ENCODE peak calls at places on chromosomes 2 and 18, in four cellular contexts. X is heart left ventricle, F is endothelial cell, Q is IMR-90. D is an unnamed sample.
A peak's percentile ranks its signal among the peaks of the same experiment; 100 is the strongest.

GRCh38 chr2:240425236-240425615 is 10.2 kb upstream of the GPC1 start:
- DNase-seq in Q (no peak), X (no peak), F (no peak), D (no peak)

GRCh38 chr2:151523825-151524224 is 114.1 kb downstream of the RIF1 start:
- DNase-seq in Q (peak; percentile 29), F (no peak), X (no peak), D (no peak)

GRCh38 chr2:44150473-44150872 is 18.2 kb upstream of the PPM1B start:
- DNase-seq in F (no peak), X (no peak), Q (no peak), D (no peak)

GRCh38 chr2:10891391-10891790 is 20.3 kb upstream of the KCNF1 start:
- DNase-seq in F (no peak), X (no peak), Q (no peak), D (no peak)

GRCh38 chr2:223674998-223675609 is 72.9 kb upstream of the SCG2 start:
- DNase-seq in F (peak; percentile 27), Q (peak; percentile 54), X (no peak), D (no peak)

GRCh38 chr2:8853406-8853805 is 16.0 kb upstream of the KIDINS220 start:
- DNase-seq in Q (no peak), F (no peak), X (no peak), D (no peak)

GRCh38 chr2:25453199-25453903 is 111.6 kb upstream of the DNMT3A start:
- DNase-seq in X (no peak), Q (peak; percentile 10), F (no peak), D (no peak)

GRCh38 chr18:54717673-54718435 is 110.4 kb upstream of the RAB27B start:
- DNase-seq in X (no peak), F (peak; percentile 19), Q (no peak), D (no peak)

GRCh38 chr2:135587958-135588357 is 56.7 kb downstream of the R3HDM1 start:
- DNase-seq in X (no peak), Q (no peak), F (no peak), D (no peak)

GRCh38 chr2:6909431-6910385 is 7.5 kb upstream of the RNF144A start:
- DNase-seq in F (no peak), Q (no peak), X (no peak), D (no peak)

GRCh38 chr2:172311921-172312345 is 115.5 kb upstream of the ITGA6 start:
- DNase-seq in Q (no peak), F (no peak), X (peak; percentile 49), D (no peak)

GRCh38 chr2:141554810-141555209 is 576.0 kb downstream of the LRP1B start:
- DNase-seq in Q (peak; percentile 55), X (no peak), F (peak; percentile 25), D (peak; percentile 41)

GRCh38 chr2:29749041-29749440 is 172.3 kb downstream of the ALK start:
- DNase-seq in Q (no peak), X (no peak), F (no peak), D (no peak)

GRCh38 chr2:109284816-109285215 is 155.8 kb downstream of the SH3RF3 start:
- DNase-seq in X (peak; percentile 65), F (no peak), Q (peak; percentile 79), D (no peak)

GRCh38 chr2:203626952-203627681 is 79.3 kb upstream of the CD28 start:
- DNase-seq in X (no peak), Q (peak; percentile 86), F (no peak), D (no peak)

GRCh38 chr2:207260947-207261346 is 95.2 kb upstream of the KLF7 start:
- DNase-seq in F (no peak), X (no peak), Q (peak; percentile 84), D (no peak)

GRCh38 chr2:200336980-200337615 is 30.6 kb downstream of the SPATS2L start:
- DNase-seq in F (no peak), X (no peak), Q (no peak), D (no peak)

GRCh38 chr2:37919631-37920032 is 5.5 kb upstream of the RMDN2 start:
- DNase-seq in Q (no peak), F (no peak), X (peak; percentile 19), D (no peak)

GRCh38 chr18:35361570-35362321 is 15.4 kb downstream of the ZNF396 start:
- DNase-seq in Q (no peak), X (no peak), F (no peak), D (no peak)

GRCh38 chr2:17660219-17660618 is 93.4 kb downstream of the SMC6 start:
- DNase-seq in Q (no peak), F (no peak), X (no peak), D (no peak)

GRCh38 chr18:13540783-13541182 is 185.6 kb downstream of the FAM210A start:
- DNase-seq in X (no peak), Q (no peak), F (no peak), D (no peak)

GRCh38 chr2:98715812-98716451 is 15.0 kb downstream of the MGAT4A start:
- DNase-seq in X (no peak), F (no peak), Q (no peak), D (no peak)

GRCh38 chr2:226338825-226339224 is 460.8 kb downstream of the IRS1 start:
- DNase-seq in X (no peak), F (no peak), Q (no peak), D (no peak)

GRCh38 chr2:30683240-30683956 is 123.8 kb downstream of the CAPN13 start:
- DNase-seq in X (no peak), F (no peak), Q (no peak), D (no peak)

GRCh38 chr18:76212958-76213357 is 282.1 kb downstream of the ZNF516 start:
- DNase-seq in Q (no peak), F (no peak), X (no peak), D (no peak)

GRCh38 chr2:3451926-3452671 is 67.2 kb downstream of the ADI1 start:
- DNase-seq in X (no peak), F (no peak), Q (no peak), D (no peak)

GRCh38 chr2:119231975-119232665 is 8.5 kb downstream of the STEAP3 start:
- DNase-seq in X (no peak), Q (peak; percentile 74), F (no peak), D (no peak)

DNA sequence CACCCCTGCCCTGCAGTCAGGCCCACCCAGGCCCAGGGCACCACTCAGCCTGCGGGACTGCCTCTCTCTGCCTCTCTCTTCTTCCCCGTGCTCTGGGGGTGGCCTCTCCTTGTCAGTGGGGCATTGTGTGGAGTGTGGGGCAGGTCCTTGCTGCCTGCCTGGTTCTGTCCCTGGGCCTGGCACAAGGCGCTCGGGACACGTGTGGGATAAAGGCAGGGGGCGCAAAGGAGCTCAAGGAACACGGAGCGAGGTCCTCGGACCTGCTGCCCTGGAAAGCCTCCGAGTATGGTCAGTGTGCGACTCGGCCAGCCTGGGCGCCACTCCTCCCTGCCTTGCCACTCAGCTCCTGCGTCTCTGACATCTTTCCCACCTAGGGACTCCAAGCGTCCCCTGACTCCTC is 262.2 kb downstream of the HDAC4 start:
- DNase-seq in F (no peak), Q (no peak), X (no peak), D (no peak)
- TF ChIP-seq CTCF in F (no peak), Q (no peak), X (no peak), D (no peak)

GRCh38 chr2:231611273-231612198 is 18.9 kb downstream of the TEX44 start:
- DNase-seq in Q (peak; percentile 84), X (no peak), F (peak; percentile 46), D (no peak)
- TF ChIP-seq CTCF in Q (peak; percentile 35), X (peak; percentile 37), F (no peak), D (peak; percentile 9)

GRCh38 chr2:71071681-71072398 is 3.4 kb downstream of the NAGK start:
- DNase-seq in F (no peak), Q (no peak), X (peak; percentile 33), D (peak; percentile 8)
- TF ChIP-seq CTCF in F (no peak), Q (no peak), X (no peak), D (no peak)

GRCh38 chr2:84862006-84862405 is 18.9 kb downstream of the TRABD2A start:
- DNase-seq in F (no peak), Q (no peak), X (no peak), D (no peak)

GRCh38 chr2:84870306-84870705 is 10.6 kb downstream of the TRABD2A start:
- DNase-seq in F (no peak), Q (no peak), X (no peak), D (no peak)

GRCh38 chr2:84861539-84861938 is 19.3 kb downstream of the TRABD2A start:
- DNase-seq in F (no peak), Q (no peak), X (no peak), D (no peak)

GRCh38 chr2:84866121-84866520 is 14.8 kb downstream of the TRABD2A start:
- DNase-seq in Q (peak; percentile 38), X (no peak), F (no peak), D (no peak)

DNA sequence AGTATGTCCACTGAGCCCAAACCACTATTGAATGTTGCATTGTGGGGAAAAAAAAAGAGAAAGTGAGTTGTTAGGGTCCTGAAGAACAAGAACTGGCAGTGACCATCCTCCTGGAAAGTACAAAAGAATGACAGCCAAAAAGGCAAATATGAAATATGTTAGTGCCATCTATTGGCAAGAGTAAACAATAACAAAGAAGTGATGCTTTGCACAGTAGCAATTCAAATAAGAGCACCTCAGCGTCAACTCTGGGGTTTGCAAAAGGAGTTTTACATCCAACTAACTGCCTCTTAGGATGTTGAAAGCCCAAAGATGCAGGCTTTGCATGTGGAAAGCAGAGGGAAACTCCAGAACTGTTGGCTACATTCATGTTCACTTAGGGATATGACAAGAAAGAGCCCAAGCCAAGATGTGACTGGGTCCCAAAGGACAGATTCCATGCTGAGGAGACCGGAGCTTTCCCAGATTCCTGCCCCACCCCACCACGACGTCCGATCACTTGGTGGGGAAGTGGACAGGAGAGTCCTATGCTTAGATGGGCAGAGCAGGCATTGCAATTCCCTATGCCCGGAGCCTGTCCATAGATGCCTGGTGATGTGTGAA is 15.6 kb downstream of the TRABD2A start:
- DNase-seq in Q (peak; percentile 43), X (no peak), F (no peak), D (peak; percentile 21)
- TF ChIP-seq CTCF in Q (peak; percentile 43), X (no peak), F (no peak), D (peak; percentile 63)

GRCh38 chr2:191479680-191480023 is 198.3 kb upstream of the NABP1 start:
- DNase-seq in X (no peak), F (no peak), Q (no peak), D (no peak)
- TF ChIP-seq CTCF in X (no peak), F (no peak), Q (no peak), D (no peak)

DNA sequence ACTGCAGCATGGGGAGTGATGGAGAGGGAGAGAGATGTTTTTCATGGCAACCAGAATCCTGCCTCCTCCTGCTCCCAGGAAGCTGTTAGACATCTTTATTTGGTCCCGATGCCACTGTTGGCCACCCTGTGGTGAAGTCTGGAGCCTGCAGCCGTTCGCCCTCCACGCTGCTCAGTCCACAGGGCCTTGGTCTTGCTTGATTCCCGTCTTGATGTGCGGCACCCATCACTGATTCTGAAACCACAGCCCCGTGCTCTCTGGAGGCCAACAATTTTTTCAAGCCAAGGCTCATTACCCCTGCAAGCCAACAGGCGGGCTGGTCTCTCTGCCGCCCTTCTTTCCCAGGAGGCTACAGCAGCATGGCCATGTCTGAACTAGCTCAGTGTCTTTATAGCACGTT is 24.5 kb downstream of the SIGLEC15 start:
- DNase-seq in F (no peak), Q (no peak), X (no peak), D (no peak)
- TF ChIP-seq CTCF in F (no peak), Q (peak; percentile 36), X (no peak), D (peak; percentile 51)

GRCh38 chr18:66616523-66616983 is 12.7 kb upstream of the CDH19 start:
- DNase-seq in F (no peak), X (no peak), Q (no peak), D (peak; percentile 1)
- TF ChIP-seq CTCF in F (peak; percentile 62), X (no peak), Q (no peak), D (peak; percentile 62)

DNA sequence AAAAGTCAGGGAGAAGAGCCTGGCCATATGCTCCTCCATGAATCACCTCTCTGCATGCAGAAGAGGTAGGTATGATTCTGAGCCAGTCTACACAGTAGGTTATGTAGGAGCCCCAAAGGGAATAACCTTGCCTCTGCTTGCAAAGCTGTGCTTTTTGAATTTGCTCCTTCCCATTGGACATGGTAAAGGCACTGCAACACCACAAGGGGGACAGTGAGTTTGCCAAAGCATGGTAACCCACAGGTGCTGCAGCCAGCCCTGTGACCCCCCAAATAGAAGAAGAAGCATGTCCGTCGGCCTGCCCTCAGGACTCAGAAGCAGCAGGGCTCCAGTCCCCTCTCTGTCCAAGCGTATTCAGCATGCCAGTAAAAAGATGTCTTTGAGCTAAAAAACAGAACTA is 51.0 kb upstream of the BCL2L11 start:
- DNase-seq in X (no peak), Q (no peak), F (no peak), D (no peak)
- TF ChIP-seq CTCF in X (no peak), Q (no peak), F (peak; percentile 23), D (no peak)